ENCODE peak calls at places on chromosomes 2 and 18, in eight cellular contexts. B is retina; X is activated T-cell treated with anti-CD3 and anti-CD28 coated beads for 48 hours; W is neuronal stem cell; C is astrocyte of the cerebellum; V is stimulated activated CD8-positive, alpha-beta memory T cell treated with anti-CD3 and anti-CD28 coated beads, Interleukin-12 subunit alpha, Interleukin-12 subunit beta, amount 100 ng/mL, for 1 hour; Y is stimulated activated CD4-positive, alpha-beta T cell treated with anti-CD3 and anti-CD28 coated beads, Interleukin-2, amount 100 ng/mL, for 4 hours; D is NCI-H1105 treated with DMSO at 0.1 percent for 48 hours. F is an unnamed sample.

GRCh38 chr18:74790451-74790850 is 192.8 kb downstream of the ZNF407 start:
- DNase-seq in B (no peak), X (no peak), W (no peak), C (no peak), V (no peak), Y (no peak), D (peak; percentile 59), F (no peak)

GRCh38 chr2:96423866-96424265 is 81.3 kb downstream of the NEURL3 start:
- DNase-seq in B (no peak), X (no peak), W (no peak), C (no peak), V (no peak), Y (no peak), D (no peak), F (no peak)

GRCh38 chr2:106078091-106078490 is 116.0 kb downstream of the UXS1 start:
- DNase-seq in B (no peak), X (no peak), W (no peak), C (no peak), V (no peak), Y (no peak), D (no peak), F (no peak)

GRCh38 chr2:3168230-3168891 is 209.3 kb downstream of the EIPR1 start:
- DNase-seq in B (peak; percentile 64), X (no peak), W (no peak), C (no peak), V (no peak), Y (no peak), D (no peak), F (no peak)

GRCh38 chr2:59888015-59888414 is 665.4 kb downstream of the BCL11A start:
- DNase-seq in B (no peak), X (peak; percentile 14), W (no peak), C (no peak), V (peak; percentile 28), Y (peak; percentile 5), D (no peak), F (peak; percentile 85)

GRCh38 chr2:45218931-45219339 is 209.7 kb upstream of the SIX2 start:
- DNase-seq in B (no peak), X (no peak), W (no peak), C (no peak), V (no peak), Y (no peak), D (no peak), F (no peak)

GRCh38 chr2:1571477-1572417 is 158.5 kb downstream of the TPO start:
- DNase-seq in B (no peak), X (no peak), W (no peak), C (no peak), V (no peak), Y (no peak), D (no peak), F (no peak)

GRCh38 chr2:127857494-127857818 is 499 bp downstream of the POLR2D start:
- DNase-seq in B (no peak), X (peak; percentile 8), W (no peak), C (no peak), V (no peak), Y (peak; percentile 5), D (peak; percentile 33), F (peak; percentile 67)

GRCh38 chr2:219073413-219074129 is 12.8 kb upstream of the IHH start:
- DNase-seq in B (peak; percentile 29), X (no peak), W (peak; percentile 49), C (peak; percentile 29), V (no peak), Y (no peak), D (peak; percentile 57), F (peak; percentile 64)

GRCh38 chr2:9467687-9468086 is 6.7 kb upstream of the IAH1 start:
- DNase-seq in B (no peak), X (no peak), W (no peak), C (no peak), V (no peak), Y (no peak), D (no peak), F (no peak)

GRCh38 chr2:217817466-217818292 is 185.1 kb downstream of the TNS1 start:
- DNase-seq in B (no peak), X (no peak), W (no peak), C (no peak), V (no peak), Y (no peak), D (no peak), F (no peak)